ENCODE peak calls at places on chromosomes 7 and 10, in eight cellular contexts. P is left ventricle myocardium inferior, V is NT2/D1, I is fibroblast of lung, L is ovary, G is transverse colon, H is neural progenitor cell, N is uterus. K is an unnamed sample. For H3K4me1 and H3K9me3, the result is how much of the 10 kb centered on the place peaks cover.

GRCh38 chr7:135328053-135328452 is 94.4 kb downstream of the STRA8 start:
- DNase-seq in V (no peak), I (no peak), G (no peak), L (no peak), P (no peak), H (no peak), N (no peak), K (no peak)

GRCh38 chr10:6089334-6090219 is 743 bp downstream of the RBM17 start:
- DNase-seq in V (no peak), L (no peak), P (no peak), I (no peak), H (peak), G (peak), N (peak), K (peak)

GRCh38 chr10:1978593-1978992 is 241.3 kb upstream of the ADARB2 start:
- DNase-seq in V (no peak), I (no peak), P (no peak), N (no peak), H (no peak), G (no peak), L (no peak), K (no peak)

GRCh38 chr7:134443396-134444070 is 15.4 kb downstream of the AKR1B1 start:
- DNase-seq in I (no peak), N (no peak), P (no peak), L (no peak), V (no peak), G (no peak), H (no peak), K (no peak)

GRCh38 chr10:35574924-35575352 is 30.2 kb upstream of the GJD4 start:
- DNase-seq in L (no peak), H (no peak), N (no peak), V (no peak), P (no peak), I (peak), G (no peak), K (no peak)

GRCh38 chr10:603745-604144 is 85.7 kb downstream of the DIP2C start:
- DNase-seq in V (no peak), N (no peak), H (no peak), G (no peak), P (no peak), L (no peak), I (no peak), K (no peak)

GRCh38 chr7:158559356-158559755 is 28.3 kb downstream of the PTPRN2 start:
- DNase-seq in V (no peak), H (no peak), I (no peak), P (no peak), N (no peak), L (no peak), G (no peak), K (no peak)

GRCh38 chr10:120600871-120601644 is 144.0 kb downstream of the PLPP4 start:
- DNase-seq in P (no peak), L (no peak), G (no peak), I (no peak), V (peak), N (no peak), H (peak), K (no peak)

GRCh38 chr7:113890326-113891030 is 28.3 kb downstream of the PPP1R3A start:
- DNase-seq in V (no peak), I (peak), H (no peak), N (no peak), G (no peak), P (no peak), L (no peak), K (no peak)

GRCh38 chr7:95723583-95724180 is 48.7 kb upstream of the DYNC1I1 start:
- DNase-seq in G (no peak), N (no peak), V (peak), I (peak), H (peak), P (no peak), L (peak), K (no peak)

GRCh38 chr10:5614081-5614721 is 52.2 kb downstream of the ASB13 start:
- DNase-seq in P (no peak), H (no peak), V (no peak), I (peak), N (no peak), G (no peak), L (no peak), K (no peak)

GRCh38 chr7:29596593-29597178 is 33.1 kb downstream of the PRR15 start:
- DNase-seq in V (no peak), L (no peak), P (no peak), H (no peak), I (no peak), G (no peak), N (no peak), K (no peak)

GRCh38 chr7:57412168-57412567 is 37.8 kb upstream of the ZNF716 start:
- DNase-seq in P (no peak), N (no peak), V (no peak), I (no peak), G (no peak), H (no peak), L (no peak), K (no peak)

GRCh38 chr7:158812684-158813083 is 16.6 kb downstream of the ESYT2 start:
- DNase-seq in V (no peak), I (no peak), N (no peak), G (no peak), L (no peak), P (no peak), H (no peak), K (peak)

GRCh38 chr7:128781851-128782250 is 6.3 kb upstream of the OPN1SW start:
- DNase-seq in G (no peak), H (no peak), L (no peak), I (no peak), V (no peak), P (no peak), N (no peak), K (no peak)

GRCh38 chr10:34854147-34854601 is 39.1 kb upstream of the PARD3 start:
- DNase-seq in V (no peak), N (peak), G (no peak), P (no peak), L (peak), H (no peak), I (peak), K (no peak)

GRCh38 chr10:133324857-133325260 is 11.8 kb downstream of the CALY start:
- DNase-seq in G (no peak), H (peak), P (no peak), N (no peak), I (no peak), V (no peak), L (no peak), K (no peak)

GRCh38 chr7:24911213-24911603 is 68.8 kb downstream of the OSBPL3 start:
- DNase-seq in I (no peak), L (no peak), N (no peak), V (no peak), P (no peak), H (no peak), G (no peak), K (peak)

GRCh38 chr7:17147409-17147808 is 151.0 kb upstream of the AHR start:
- DNase-seq in L (no peak), H (no peak), V (no peak), I (no peak), P (no peak), N (no peak), G (no peak), K (no peak)

GRCh38 chr10:79417731-79418130 is 27.7 kb downstream of the ZCCHC24 start:
- DNase-seq in V (no peak), L (no peak), G (no peak), H (no peak), I (no peak), N (no peak), P (peak), K (no peak)
- H3K4me1 ChIP-seq in V (under half), L (under half), G (half or more), H (under half), I (under half), N (under half), P (under half), K (under half)

GRCh38 chr10:4241724-4242345 is 456.8 kb upstream of the KLF6 start:
- DNase-seq in N (peak), I (peak), G (no peak), V (peak), H (peak), L (peak), P (peak), K (no peak)
- H3K4me3 ChIP-seq in N (peak), I (peak), G (no peak), V (no peak), H (no peak), L (peak), P (peak), K (no peak)

DNA sequence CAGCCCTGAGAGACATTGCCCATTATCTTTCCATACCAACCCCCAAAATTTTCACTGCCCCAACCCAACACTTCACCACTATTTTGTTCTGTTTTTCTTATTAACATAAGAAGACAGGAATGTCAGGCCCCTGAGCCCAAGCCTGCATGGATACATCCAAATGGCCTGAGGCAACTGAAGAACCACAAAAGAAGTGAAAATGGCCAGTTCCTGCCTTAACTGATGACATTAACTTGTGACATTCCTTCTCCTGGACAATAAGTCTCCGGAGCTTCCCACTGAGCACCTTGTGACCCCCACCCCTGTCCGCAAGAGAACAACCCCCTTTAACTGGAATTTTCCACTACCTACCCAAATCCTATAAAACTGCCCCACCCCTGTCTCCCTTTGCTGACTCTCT is 1076.4 kb upstream of the GHITM start:
- DNase-seq in I (no peak), N (no peak), P (no peak), H (no peak), V (peak), G (no peak), L (no peak), K (no peak)
- H3K9me3 ChIP-seq in I (under half), N (under half), P (under half), H (under half), V (under half), G (under half), L (under half), K (under half)

DNA sequence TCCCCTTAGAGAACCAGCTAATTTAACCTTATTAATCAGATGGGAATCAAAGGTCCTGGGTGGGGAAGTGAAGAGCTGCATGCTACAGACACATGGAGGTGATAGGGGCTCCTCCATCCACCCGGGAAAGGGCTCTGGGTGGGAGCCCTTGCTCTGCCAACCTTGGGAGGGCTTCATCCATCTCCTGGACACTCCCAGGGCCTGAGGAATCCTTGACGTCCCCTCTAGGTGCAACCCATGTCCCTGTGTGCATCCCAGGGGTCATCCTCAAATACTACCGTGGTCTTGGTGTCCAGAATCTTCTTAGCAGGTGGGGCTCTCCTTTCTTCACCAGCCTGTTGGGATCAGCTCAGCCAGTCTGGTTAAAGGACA is 55.4 kb upstream of the IGFBP3 start:
- DNase-seq in V (no peak), L (no peak), P (no peak), G (no peak), H (no peak), I (no peak), N (no peak), K (no peak)
- H3K4me1 ChIP-seq in V (under half), L (under half), P (under half), G (under half), H (under half), I (under half), N (under half), K (under half)

K was measured in naive thymus-derived CD4-positive, alpha-beta T cell.